ENCODE peak calls at places on chromosomes 3 and 15, in seven cellular contexts. K is SIG-M5; J is A172; V is GM10248; P is stimulated activated CD4-positive, alpha-beta T cell treated with anti-CD3 and anti-CD28 coated beads, Interleukin-2, amount 100 ng/mL, for 48 hours; U is kidney epithelial cell; F is WERI-Rb-1. A is an unnamed sample.

GRCh38 chr3:181484026-181484425 is 227.7 kb upstream of the SOX2 start:
- DNase-seq in K (no peak), J (no peak), V (no peak), P (no peak), U (no peak), F (no peak), A (no peak)

GRCh38 chr3:16866447-16867025 is 18.2 kb upstream of the PLCL2 start:
- DNase-seq in K (peak; percentile 22), J (peak; percentile 83), V (no peak), P (no peak), U (peak; percentile 48), F (no peak), A (no peak)

GRCh38 chr3:177744873-177745646 is 547.8 kb upstream of the TBL1XR1 start:
- DNase-seq in K (no peak), J (peak; percentile 94), V (no peak), P (no peak), U (peak; percentile 12), F (no peak), A (no peak)

GRCh38 chr15:100133981-100134711 is 207.6 kb downstream of the ADAMTS17 start:
- DNase-seq in K (no peak), J (no peak), V (no peak), P (no peak), U (no peak), F (no peak), A (no peak)

GRCh38 chr15:80560601-80561025 is 134.5 kb upstream of the ABHD17C start:
- DNase-seq in K (no peak), J (no peak), V (peak; percentile 5), P (no peak), U (no peak), F (no peak), A (no peak)

GRCh38 chr3:141227752-141228151 is 3.9 kb upstream of the PXYLP1 start:
- DNase-seq in K (no peak), J (no peak), V (no peak), P (no peak), U (no peak), F (no peak), A (no peak)

GRCh38 chr3:172208586-172209332 is 169.4 kb downstream of the FNDC3B start:
- DNase-seq in K (no peak), J (no peak), V (no peak), P (no peak), U (no peak), F (no peak), A (no peak)

GRCh38 chr15:101637549-101638318 is 14.4 kb downstream of the TM2D3 start:
- DNase-seq in K (no peak), J (peak; percentile 56), V (no peak), P (no peak), U (no peak), F (no peak), A (no peak)

GRCh38 chr3:50786631-50787030 is 111.9 kb downstream of the DOCK3 start:
- DNase-seq in K (no peak), J (no peak), V (no peak), P (no peak), U (no peak), F (no peak), A (no peak)

GRCh38 chr3:72679540-72680198 is 168.6 kb downstream of the SHQ1 start:
- DNase-seq in K (no peak), J (peak; percentile 31), V (no peak), P (no peak), U (no peak), F (no peak), A (no peak)

GRCh38 chr3:43852066-43852465 is 161.3 kb downstream of the ABHD5 start:
- DNase-seq in K (no peak), J (no peak), V (no peak), P (no peak), U (no peak), F (no peak), A (no peak)

A was measured in GM18507.